ENCODE peak calls at places on chromosomes 12 and 14, in four cellular contexts. K is tibial artery, F is esophagus squamous epithelium, R is GM23338. Q is an unnamed sample.

GRCh38 chr14:99704037-99704436 is 19.9 kb downstream of the CYP46A1 start:
- DNase-seq in R (no peak), K (no peak), F (no peak), Q (no peak)

GRCh38 chr12:65520658-65521057 is 242.2 kb downstream of the MSRB3 start:
- DNase-seq in F (no peak), R (no peak), K (no peak), Q (no peak)

GRCh38 chr14:81534510-81535074 is 939 bp upstream of the SEL1L start:
- DNase-seq in F (no peak), R (no peak), K (no peak), Q (no peak)

GRCh38 chr14:92586001-92586947 is 72.7 kb downstream of the RIN3 start:
- DNase-seq in R (no peak), F (no peak), K (peak; percentile 51), Q (peak; percentile 99)

GRCh38 chr14:85217412-85217811 is 312.5 kb upstream of the FLRT2 start:
- DNase-seq in F (no peak), R (no peak), K (no peak), Q (no peak)

GRCh38 chr12:45248095-45248494 is 32.2 kb downstream of the ANO6 start:
- DNase-seq in F (no peak), K (no peak), R (no peak), Q (no peak)

GRCh38 chr12:5376591-5377207 is 55.2 kb upstream of the NTF3 start:
- DNase-seq in F (no peak), K (no peak), R (no peak), Q (no peak)

GRCh38 chr12:28759334-28759733 is 389.7 kb upstream of the FAR2 start:
- DNase-seq in R (peak; percentile 83), K (no peak), F (no peak), Q (peak; percentile 12)

GRCh38 chr12:58711968-58712367 is 208.3 kb downstream of the LRIG3 start:
- DNase-seq in R (no peak), K (no peak), F (no peak), Q (peak; percentile 78)

GRCh38 chr14:95236221-95236620 is 78.9 kb upstream of the DICER1 start:
- DNase-seq in R (no peak), F (no peak), K (no peak), Q (no peak)

GRCh38 chr12:116015525-116015924 is 262.0 kb downstream of the MED13L start:
- DNase-seq in K (no peak), R (peak; percentile 54), F (no peak), Q (peak; percentile 63)

GRCh38 chr12:75556306-75556899 is 45.0 kb upstream of the KRR1 start:
- DNase-seq in R (no peak), F (no peak), K (no peak), Q (no peak)

GRCh38 chr12:3049596-3050314 is 27.4 kb upstream of the TSPAN9 start:
- DNase-seq in K (no peak), R (no peak), F (no peak), Q (no peak)

DNA sequence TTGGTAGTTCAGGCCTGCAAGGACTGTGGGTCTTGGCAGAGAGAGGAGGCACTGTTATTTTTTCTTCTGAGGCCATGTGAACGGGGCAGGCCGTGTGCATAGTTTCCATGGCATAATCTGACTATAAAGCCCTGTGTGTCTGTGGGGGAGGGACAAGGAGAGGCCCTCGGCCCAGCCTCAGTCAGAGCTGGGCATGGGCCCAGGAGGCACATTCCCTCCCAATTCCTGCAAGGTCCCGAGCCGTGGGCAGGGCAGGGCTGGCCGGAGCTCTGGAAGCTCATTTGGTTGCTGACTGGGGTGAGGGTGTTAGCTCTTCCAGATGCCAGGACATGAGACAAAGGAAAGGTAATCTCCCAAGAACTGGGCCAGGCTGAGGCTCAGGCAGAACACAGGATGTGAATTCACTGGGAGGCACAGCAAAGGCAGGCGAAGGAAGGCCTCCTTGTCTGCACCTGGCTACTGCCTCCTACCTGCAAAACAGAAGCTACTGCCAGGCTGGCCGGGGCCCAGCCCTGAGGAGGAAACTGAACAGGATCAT is 22.0 kb upstream of the PLEKHG3 start:
- DNase-seq in K (peak; percentile 83), F (no peak), R (peak; percentile 66), Q (peak; percentile 84)
- TF ChIP-seq CTCF in K (no peak), F (no peak), R (peak; percentile 35), Q (no peak)

GRCh38 chr12:110929818-110930217 is 9.4 kb upstream of the MYL2 start:
- DNase-seq in F (no peak), R (no peak), K (no peak), Q (no peak)
- H3K4me3 ChIP-seq in F (no peak overlapping the region), R (no peak overlapping the region), K (no peak overlapping the region), Q (no peak overlapping the region)

GRCh38 chr14:101560534-101561113 is 671 bp upstream of the DIO3 start:
- DNase-seq in K (no peak), F (no peak), R (peak; percentile 36), Q (no peak)

GRCh38 chr14:101558739-101559240 is 2.5 kb upstream of the DIO3 start:
- DNase-seq in R (no peak), K (no peak), F (no peak), Q (no peak)

GRCh38 chr14:101559250-101559623 is 2.1 kb upstream of the DIO3 start:
- DNase-seq in R (no peak), F (no peak), K (no peak), Q (no peak)

GRCh38 chr14:101561145-101561896 is at the start of gene DIO3:
- DNase-seq in R (peak; percentile 93), K (peak; percentile 56), F (no peak), Q (no peak)

DNA sequence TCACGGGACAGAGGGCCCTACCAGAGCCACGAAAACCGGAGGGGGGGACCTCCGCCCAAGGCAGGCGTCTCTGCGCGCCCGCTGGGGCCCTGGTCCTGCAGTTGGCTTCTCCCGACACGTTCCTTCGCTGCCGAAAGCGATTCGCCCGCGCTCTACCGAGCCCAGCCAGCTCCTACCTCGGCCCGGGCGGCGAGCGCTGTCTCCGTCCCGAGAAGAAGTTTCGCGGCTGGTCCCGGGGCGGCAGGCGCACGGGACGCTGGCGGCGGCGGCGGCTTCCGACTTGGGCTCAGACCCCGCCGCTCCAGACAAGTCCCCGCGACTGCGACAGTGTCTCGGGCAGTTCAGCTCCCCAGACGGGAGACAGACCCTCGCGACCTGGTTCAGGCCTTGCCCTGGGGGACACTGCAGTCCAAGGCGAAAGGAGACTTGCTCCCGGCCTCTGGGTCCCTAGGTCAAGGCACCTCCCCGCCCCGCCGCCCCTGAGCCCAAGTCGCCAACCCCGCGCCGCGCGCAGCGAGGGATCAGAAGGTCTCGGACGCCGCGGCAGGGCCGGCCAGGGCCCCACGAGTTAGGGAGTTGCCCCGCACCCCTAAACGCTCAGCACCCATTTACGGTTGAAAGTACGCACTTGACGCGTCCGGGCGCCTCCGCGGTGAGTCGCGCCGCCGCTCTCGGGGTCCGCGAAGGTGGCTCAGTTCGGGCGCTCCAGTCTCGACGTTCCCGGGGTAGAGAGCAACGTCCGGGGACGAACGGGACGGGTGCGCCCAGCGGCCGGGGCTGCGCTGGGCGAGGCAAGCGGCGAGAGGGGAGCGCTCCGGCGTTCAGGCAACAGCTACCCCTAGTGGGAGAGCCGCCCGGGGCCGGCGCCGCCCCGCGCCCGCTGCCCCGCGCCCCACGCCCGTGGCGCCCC is 1.4 kb upstream of the DIO3 start:
- DNase-seq in F (no peak), K (no peak), R (peak; percentile 67), Q (peak; percentile 1)
- TF ChIP-seq CTCF in F (no peak), K (no peak), R (no peak), Q (no peak)

DNA sequence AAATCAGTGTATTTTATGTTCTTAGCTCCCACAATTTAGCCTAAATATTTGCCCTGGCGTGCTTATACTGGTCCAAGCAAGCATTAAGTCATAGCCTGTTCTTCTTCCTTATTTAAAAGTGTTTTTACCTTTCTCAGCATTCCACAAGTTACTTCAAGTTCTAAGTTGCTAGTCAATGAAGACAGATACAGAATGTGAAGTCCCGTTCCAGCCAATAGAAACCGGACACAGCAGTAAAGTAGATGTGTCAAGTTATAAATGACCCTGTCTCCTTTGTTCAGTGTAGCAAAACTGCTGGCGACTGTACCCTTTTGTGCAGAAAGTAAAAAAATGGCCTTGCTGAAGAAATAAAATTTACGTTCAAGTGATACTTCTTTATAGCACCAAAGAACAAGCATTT is 3.9 kb downstream of the SNAPC1 start:
- DNase-seq in K (no peak), R (no peak), F (no peak), Q (no peak)
- H3K4me3 ChIP-seq in K (no peak overlapping the region), R (peak overlapping the region; percentile 79), F (peak overlapping the region; percentile 10), Q (no peak overlapping the region)

GRCh38 chr12:43957732-43958131 is 121.9 kb downstream of the TMEM117 start:
- DNase-seq in R (peak; percentile 72), K (no peak), F (no peak), Q (peak; percentile 69)
- TF ChIP-seq CTCF in R (peak; percentile 69), K (peak; percentile 20), F (no peak), Q (peak; percentile 68)

GRCh38 chr14:71022939-71023338 is 115.7 kb downstream of the PCNX1 start:
- DNase-seq in R (no peak), K (no peak), F (no peak), Q (no peak)

GRCh38 chr14:71022015-71022919 is 115.0 kb downstream of the PCNX1 start:
- DNase-seq in R (no peak), F (no peak), K (no peak), Q (no peak)

DNA sequence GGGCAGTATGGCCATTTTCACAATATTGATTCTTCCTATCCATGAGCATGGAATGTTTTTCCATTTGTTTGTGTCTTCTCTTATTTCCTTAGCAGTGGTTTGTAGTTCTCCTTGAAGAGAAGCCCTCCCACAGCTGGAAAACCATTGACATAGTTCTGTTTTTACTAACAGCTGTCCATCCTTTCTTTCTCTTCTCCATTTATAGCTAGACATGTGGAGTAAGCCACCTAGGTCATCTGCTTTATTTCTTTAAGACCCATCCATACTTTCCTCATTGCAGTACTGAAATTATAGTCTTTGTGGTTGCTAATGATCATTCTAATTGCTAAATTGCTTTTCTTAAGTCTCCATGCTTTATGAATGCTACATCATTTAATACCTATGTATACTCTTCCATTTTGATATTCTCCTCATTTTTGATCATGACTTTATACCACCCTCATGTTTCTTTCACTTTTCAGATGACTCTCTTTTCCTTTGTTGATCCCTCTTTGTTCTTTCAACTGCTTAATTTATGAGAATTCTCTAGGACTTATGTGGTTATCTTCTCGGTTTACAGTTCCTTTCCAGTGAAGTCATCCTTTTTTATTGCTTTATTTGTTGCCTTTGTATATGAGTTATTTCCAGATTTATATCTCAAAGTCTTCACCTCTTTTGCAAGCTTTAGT is 114.2 kb downstream of the PCNX1 start:
- DNase-seq in R (no peak), K (no peak), F (no peak), Q (peak; percentile 75)
- H3K4me3 ChIP-seq in R (no peak overlapping the region), K (no peak overlapping the region), F (no peak overlapping the region), Q (no peak overlapping the region)

GRCh38 chr12:14395059-14395778 is 29.7 kb downstream of the ATF7IP start:
- DNase-seq in R (no peak), K (no peak), F (no peak), Q (no peak)
- TF ChIP-seq CTCF in R (no peak), K (no peak), F (no peak), Q (no peak)

DNA sequence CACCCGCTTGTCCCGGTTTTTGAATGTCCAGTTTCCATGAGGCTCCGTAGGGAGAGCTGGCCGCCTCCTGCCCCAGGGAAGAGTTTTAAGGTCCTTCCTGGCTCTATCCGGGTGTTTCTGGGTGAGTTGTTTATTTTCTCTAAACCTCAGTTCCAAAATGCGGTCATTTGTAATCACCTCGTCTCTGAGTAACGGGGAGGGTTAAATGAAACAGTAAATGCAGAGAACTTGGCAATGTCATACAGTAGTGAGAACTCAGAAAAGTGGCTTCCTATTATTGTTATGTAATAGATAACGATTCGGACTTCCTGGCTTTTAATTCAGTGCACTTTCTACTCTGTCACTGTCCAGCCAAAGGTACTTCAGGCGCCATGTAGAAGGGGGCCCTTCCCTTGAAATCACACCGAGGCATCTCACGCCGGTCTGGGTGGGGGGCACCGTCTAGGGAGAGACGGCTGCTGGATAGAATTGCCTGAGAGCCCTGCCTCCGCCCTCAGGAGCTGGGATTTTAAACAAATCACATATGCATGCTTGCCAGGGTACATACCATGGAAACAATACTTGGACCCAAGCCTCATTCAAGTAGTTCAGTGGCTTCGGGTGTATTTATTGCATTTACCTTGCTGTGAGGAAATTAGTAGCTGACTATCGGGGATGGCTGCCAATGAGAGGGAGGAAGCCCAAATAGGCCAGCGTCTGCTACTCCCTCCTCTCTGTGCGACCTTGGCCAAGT is 26.4 kb downstream of the NOS1 start:
- DNase-seq in R (no peak), K (no peak), F (no peak), Q (no peak)
- H3K4me3 ChIP-seq in R (no peak overlapping the region), K (no peak overlapping the region), F (no peak overlapping the region), Q (no peak overlapping the region)